ENCODE peak calls at places on chromosome 19, in four cellular contexts. O is transverse colon, E is thoracic aorta, Z is psoas muscle. W is an unnamed sample.
A peak's percentile ranks its signal among the peaks of the same experiment; 100 is the strongest.

GRCh38 chr19:45117167-45117594 is 24.2 kb downstream of the PPP1R37 start:
- DNase-seq in Z (no peak), E (no peak), O (peak; percentile 65), W (peak; percentile 78)

GRCh38 chr19:39171479-39172465 is 25.0 kb upstream of the NCCRP1 start:
- DNase-seq in Z (no peak), E (no peak), O (no peak), W (peak; percentile 63)

GRCh38 chr19:5703819-5704818 is 14.0 kb downstream of the RPL36 start:
- DNase-seq in O (no peak), E (no peak), Z (peak; percentile 48), W (no peak)

GRCh38 chr19:8615813-8616596 is 5.5 kb upstream of the ADAMTS10 start:
- DNase-seq in Z (peak; percentile 59), O (peak; percentile 44), E (no peak), W (peak; percentile 64)

GRCh38 chr19:31962565-31962996 is 382.8 kb upstream of the ZNF507 start:
- DNase-seq in Z (no peak), O (no peak), E (no peak), W (no peak)

GRCh38 chr19:41960973-41961372 is 1.9 kb upstream of the RABAC1 start:
- DNase-seq in O (no peak), E (no peak), Z (no peak), W (no peak)

GRCh38 chr19:10416380-10417257 is 3.7 kb upstream of the PDE4A start:
- DNase-seq in Z (peak; percentile 96), O (peak; percentile 90), E (peak; percentile 68), W (peak; percentile 87)

GRCh38 chr19:38734426-38735256 is 9.6 kb downstream of the CAPN12 start:
- DNase-seq in O (peak; percentile 56), Z (peak; percentile 62), E (no peak), W (no peak)

GRCh38 chr19:35264281-35265125 is 4.3 kb upstream of the USF2 start:
- DNase-seq in E (no peak), Z (peak; percentile 50), O (peak; percentile 6), W (peak; percentile 11)

GRCh38 chr19:56477429-56478338 is 539 bp upstream of the ZNF667 start:
- DNase-seq in O (peak; percentile 73), Z (peak; percentile 93), E (peak; percentile 46), W (peak; percentile 95)
- H3K4me3 ChIP-seq in O (peak overlapping the region; percentile 37), Z (peak overlapping the region; percentile 87), E (peak overlapping the region; percentile 83), W (peak overlapping the region; percentile 91)

GRCh38 chr19:13029301-13029880 is 34.1 kb downstream of the NFIX start:
- DNase-seq in E (no peak), O (no peak), Z (no peak), W (no peak)

GRCh38 chr19:13026478-13026999 is 31.3 kb downstream of the NFIX start:
- DNase-seq in Z (no peak), E (no peak), O (peak; percentile 66), W (no peak)

GRCh38 chr19:13027557-13027956 is 32.3 kb downstream of the NFIX start:
- DNase-seq in O (no peak), E (no peak), Z (no peak), W (no peak)

GRCh38 chr19:13027031-13027430 is 31.8 kb downstream of the NFIX start:
- DNase-seq in E (no peak), Z (no peak), O (no peak), W (no peak)

GRCh38 chr19:13028027-13028426 is 32.8 kb downstream of the NFIX start:
- DNase-seq in E (no peak), Z (no peak), O (no peak), W (no peak)
- H3K27ac ChIP-seq in E (peak overlapping the region; percentile 98), Z (peak overlapping the region; percentile 99), O (peak overlapping the region; percentile 87), W (no peak overlapping the region)

GRCh38 chr19:50708179-50708879 is 11.3 kb downstream of the SHANK1 start:
- DNase-seq in Z (peak; percentile 30), E (no peak), O (no peak), W (no peak)
- TF ChIP-seq CTCF in Z (no peak), E (no peak), O (no peak), W (no peak)

GRCh38 chr19:30596268-30596667 is 224.1 kb downstream of the ZNF536 start:
- DNase-seq in Z (no peak), E (no peak), O (no peak), W (no peak)

GRCh38 chr19:30598688-30599087 is 226.5 kb downstream of the ZNF536 start:
- DNase-seq in Z (no peak), E (no peak), O (no peak), W (no peak)

GRCh38 chr19:30593975-30594925 is 222.1 kb downstream of the ZNF536 start:
- DNase-seq in E (no peak), O (no peak), Z (no peak), W (no peak)

GRCh38 chr19:30593358-30593757 is 221.2 kb downstream of the ZNF536 start:
- DNase-seq in E (peak; percentile 4), Z (no peak), O (peak; percentile 10), W (no peak)

GRCh38 chr19:30596813-30597399 is 224.7 kb downstream of the ZNF536 start:
- DNase-seq in O (no peak), E (no peak), Z (no peak), W (no peak)
- H3K4me3 ChIP-seq in O (no peak overlapping the region), E (no peak overlapping the region), Z (no peak overlapping the region), W (no peak overlapping the region)

DNA sequence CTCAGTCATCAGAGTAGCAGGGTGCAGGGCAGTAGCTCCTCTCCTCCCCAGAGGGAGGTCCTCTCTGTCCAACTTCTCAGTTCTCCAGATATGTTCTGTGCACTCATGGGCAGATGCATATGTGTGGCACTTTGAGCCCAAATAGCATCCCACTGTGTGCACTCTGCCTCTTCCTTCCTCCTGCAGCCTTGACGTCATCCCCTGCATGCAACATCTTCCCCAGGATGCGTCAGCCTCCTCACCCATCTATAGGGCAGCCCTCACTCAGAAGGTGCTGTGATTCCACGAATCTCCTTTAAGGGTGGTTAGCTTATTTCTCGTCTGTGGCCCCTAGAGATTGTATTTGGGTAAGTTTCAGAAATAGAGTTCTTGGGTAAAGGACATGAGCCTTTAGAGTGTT is 22.1 kb upstream of the CRTC1 start:
- DNase-seq in Z (no peak), E (no peak), O (no peak), W (no peak)
- H3K27ac ChIP-seq in Z (peak overlapping the region; percentile 89), E (peak overlapping the region; percentile 87), O (peak overlapping the region; percentile 64), W (no peak overlapping the region)